ENCODE peak calls at places on chromosomes 5 and 9, in nine cellular contexts. M, F, D, R, G, Z, Q, B and J are unnamed samples.

GRCh38 chr5:102865510-102866314 is 110.6 kb downstream of the PAM start:
- DNase-seq in M (peak), F (no peak), D (peak), R (peak), G (peak), Z (peak), Q (peak), B (no peak), J (no peak)

GRCh38 chr5:72600401-72600981 is 93.3 kb upstream of the ZNF366 start:
- DNase-seq in M (no peak), F (no peak), D (no peak), R (no peak), G (no peak), Z (peak), Q (no peak), B (no peak), J (no peak)

GRCh38 chr5:112156211-112156610 is 262.9 kb downstream of the EPB41L4A start:
- DNase-seq in M (no peak), F (no peak), D (no peak), R (no peak), G (no peak), Z (no peak), Q (no peak), B (no peak), J (no peak)

GRCh38 chr9:100427366-100428263 is 672 bp downstream of the MSANTD3 start:
- DNase-seq in M (no peak), F (no peak), D (peak), R (peak), G (peak), Z (no peak), Q (no peak), B (peak), J (no peak)

GRCh38 chr5:176675676-176676360 is 28.5 kb downstream of the TSPAN17 start:
- DNase-seq in M (no peak), F (no peak), D (no peak), R (no peak), G (peak), Z (no peak), Q (no peak), B (no peak), J (no peak)

GRCh38 chr5:150294551-150295071 is 5.0 kb upstream of the CAMK2A start:
- DNase-seq in M (no peak), F (no peak), D (no peak), R (no peak), G (no peak), Z (no peak), Q (no peak), B (no peak), J (no peak)

GRCh38 chr5:38468978-38469706 is 87.3 kb downstream of the LIFR start:
- DNase-seq in M (no peak), F (no peak), D (no peak), R (no peak), G (no peak), Z (peak), Q (no peak), B (no peak), J (no peak)

GRCh38 chr9:124873664-124874063 is 11.7 kb downstream of the ARPC5L start:
- DNase-seq in M (no peak), F (no peak), D (no peak), R (no peak), G (no peak), Z (no peak), Q (no peak), B (no peak), J (no peak)

GRCh38 chr9:137619240-137620090 is 660 bp downstream of the EHMT1 start:
- DNase-seq in M (no peak), F (no peak), D (peak), R (no peak), G (peak), Z (no peak), Q (peak), B (no peak), J (no peak)

GRCh38 chr9:17810728-17811634 is 232.1 kb downstream of the SH3GL2 start:
- DNase-seq in M (peak), F (no peak), D (peak), R (peak), G (peak), Z (peak), Q (peak), B (no peak), J (no peak)

GRCh38 chr5:133319905-133320520 is 268.2 kb downstream of the HSPA4 start:
- DNase-seq in M (no peak), F (no peak), D (no peak), R (no peak), G (peak), Z (no peak), Q (no peak), B (no peak), J (no peak)

GRCh38 chr9:109728696-109729300 is 51.2 kb upstream of the PALM2AKAP2 start:
- DNase-seq in M (no peak), F (no peak), D (no peak), R (no peak), G (no peak), Z (no peak), Q (no peak), B (no peak), J (no peak)

GRCh38 chr9:124594215-124594614 is 87.0 kb upstream of the NR5A1 start:
- DNase-seq in M (no peak), F (no peak), D (no peak), R (no peak), G (no peak), Z (no peak), Q (no peak), B (no peak), J (no peak)

GRCh38 chr9:91116226-91116625 is 245.5 kb downstream of the AUH start:
- DNase-seq in M (no peak), F (no peak), D (no peak), R (no peak), G (no peak), Z (no peak), Q (no peak), B (no peak), J (no peak)

GRCh38 chr5:130337179-130337888 is 433.1 kb downstream of the CHSY3 start:
- DNase-seq in M (no peak), F (no peak), D (no peak), R (no peak), G (peak), Z (peak), Q (no peak), B (no peak), J (no peak)